ENCODE peak calls at places on chromosome 22, in six cellular contexts. F, K, B, M, X and G are unnamed samples.

GRCh38 chr22:36362819-36363377 is 24.9 kb downstream of the MYH9 start:
- DNase-seq in X (no peak), M (peak), F (no peak), B (no peak), K (no peak), G (no peak)

GRCh38 chr22:43530864-43531201 is 119.0 kb downstream of the MPPED1 start:
- DNase-seq in K (no peak), M (peak), F (no peak), X (no peak), B (no peak), G (no peak)

GRCh38 chr22:36470162-36470993 is 11.1 kb downstream of the TXN2 start:
- DNase-seq in B (peak), X (peak), M (peak), F (peak), K (peak), G (peak)

GRCh38 chr22:35608088-35608487 is 9.0 kb downstream of the MB start:
- DNase-seq in M (no peak), F (no peak), K (no peak), B (no peak), X (no peak), G (no peak)

GRCh38 chr22:39152511-39153219 is at the start of gene CBX7:
- DNase-seq in B (peak), M (peak), K (peak), F (peak), X (peak), G (peak)

GRCh38 chr22:25497269-25497668 is 67.2 kb upstream of the GRK3 start:
- DNase-seq in F (no peak), K (no peak), B (no peak), M (peak), X (no peak), G (no peak)

GRCh38 chr22:37428649-37429586 is 1.6 kb upstream of the ELFN2 start:
- DNase-seq in F (peak), B (peak), X (peak), M (peak), K (peak), G (peak)

GRCh38 chr22:23233084-23233501 is 52.8 kb downstream of the BCR start:
- DNase-seq in X (no peak), F (no peak), M (no peak), K (no peak), B (no peak), G (no peak)

GRCh38 chr22:25364736-25365241 is 145.3 kb downstream of the CRYBB2 start:
- DNase-seq in K (no peak), M (no peak), X (no peak), B (no peak), F (no peak), G (no peak)

GRCh38 chr22:36816338-36816634 is 549 bp downstream of the PVALB start:
- DNase-seq in M (no peak), K (no peak), X (no peak), F (no peak), B (no peak), G (no peak)

GRCh38 chr22:27995801-27996528 is 76.9 kb upstream of the PITPNB start:
- DNase-seq in K (no peak), X (no peak), M (no peak), B (no peak), F (no peak), G (no peak)